ENCODE peak calls at places on chromosome 19, in eight cellular contexts. I is IMR-90, A is PC-3, N is fibroblast of pulmonary artery, W is heart right ventricle, E is foreskin fibroblast, B is PC-9, G is ascending aorta. P is an unnamed sample.

GRCh38 chr19:17721821-17722220 is 2.5 kb downstream of the MAP1S start:
- DNase-seq in W (peak; percentile 46), I (peak; percentile 13), G (peak; percentile 25), E (peak; percentile 71), B (no peak), N (peak; percentile 34), A (peak; percentile 19), P (no peak)

GRCh38 chr19:17488593-17489391 is 18.5 kb downstream of the SLC27A1 start:
- DNase-seq in N (peak; percentile 34), W (peak; percentile 51), B (peak; percentile 72), I (no peak), G (no peak), E (no peak), A (peak; percentile 92), P (no peak)

GRCh38 chr19:8592231-8593009 is 15.2 kb upstream of the MYO1F start:
- DNase-seq in E (peak; percentile 74), I (peak; percentile 95), N (peak; percentile 98), B (peak; percentile 41), A (peak; percentile 33), G (peak; percentile 95), W (peak; percentile 96), P (peak; percentile 98)

GRCh38 chr19:30419581-30420180 is 47.5 kb downstream of the ZNF536 start:
- DNase-seq in G (no peak), N (no peak), A (no peak), I (no peak), W (no peak), E (peak; percentile 42), B (no peak), P (no peak)

GRCh38 chr19:30151081-30151480 is 209.0 kb downstream of the URI1 start:
- DNase-seq in G (no peak), I (no peak), E (no peak), W (no peak), N (no peak), A (no peak), B (no peak), P (no peak)

GRCh38 chr19:35404879-35405622 is 34.2 kb downstream of the GPR42 start:
- DNase-seq in A (peak; percentile 36), I (peak; percentile 92), N (peak; percentile 90), B (peak; percentile 67), E (peak; percentile 76), W (no peak), G (no peak), P (peak; percentile 3)

GRCh38 chr19:45613926-45614725 is 12.1 kb upstream of the GPR4 start:
- DNase-seq in A (peak; percentile 92), N (peak; percentile 91), I (peak; percentile 93), B (peak; percentile 95), W (no peak), G (no peak), E (peak; percentile 81), P (peak; percentile 93)

GRCh38 chr19:46975918-46976782 is 43.5 kb upstream of the NPAS1 start:
- DNase-seq in A (peak; percentile 51), E (peak; percentile 98), W (peak; percentile 94), N (peak; percentile 99), B (peak; percentile 85), G (peak; percentile 90), I (peak; percentile 93), P (peak; percentile 96)

GRCh38 chr19:45591004-45591637 is 6.5 kb upstream of the OPA3 start:
- DNase-seq in N (no peak), A (no peak), B (peak; percentile 30), E (no peak), G (no peak), W (no peak), I (peak; percentile 35), P (peak; percentile 19)

GRCh38 chr19:7947939-7948338 is 4.5 kb upstream of the TIMM44 start:
- DNase-seq in E (no peak), N (peak; percentile 32), W (no peak), A (peak; percentile 72), I (peak; percentile 69), B (peak; percentile 55), G (no peak), P (peak; percentile 7)

GRCh38 chr19:48480476-48481190 is 11.5 kb downstream of the CYTH2 start:
- DNase-seq in G (no peak), I (no peak), E (peak; percentile 28), B (no peak), N (no peak), A (no peak), W (peak; percentile 64), P (peak; percentile 53)

GRCh38 chr19:2982983-2983350 is 5.6 kb downstream of the TLE6 start:
- DNase-seq in W (peak; percentile 91), A (peak; percentile 6), B (no peak), I (peak; percentile 68), N (peak; percentile 91), G (peak; percentile 81), E (peak; percentile 77), P (peak; percentile 89)

GRCh38 chr19:32287811-32288227 is 57.6 kb upstream of the ZNF507 start:
- DNase-seq in A (peak; percentile 60), B (no peak), G (no peak), W (peak; percentile 74), I (peak; percentile 61), N (peak; percentile 82), E (peak; percentile 37), P (peak; percentile 37)

GRCh38 chr19:39411832-39412099 is 703 bp upstream of the PLEKHG2 start:
- DNase-seq in N (peak; percentile 95), G (peak; percentile 83), A (peak; percentile 86), W (peak; percentile 90), E (peak; percentile 86), B (peak; percentile 78), I (peak; percentile 92), P (peak; percentile 95)

GRCh38 chr19:16025108-16026101 is 50.9 kb upstream of the TPM4 start:
- DNase-seq in A (peak; percentile 71), G (no peak), W (no peak), I (peak; percentile 70), B (peak; percentile 81), E (peak; percentile 82), N (peak; percentile 61), P (peak; percentile 39)

GRCh38 chr19:44613295-44614168 is at the start of gene IGSF23:
- DNase-seq in E (no peak), I (no peak), W (no peak), B (no peak), A (no peak), G (no peak), N (no peak), P (no peak)

GRCh38 chr19:51882518-51882917 is 5.2 kb downstream of the ZNF577 start:
- DNase-seq in I (no peak), A (no peak), W (no peak), B (no peak), G (no peak), N (no peak), E (no peak), P (no peak)

GRCh38 chr19:42370667-42371066 is 19.4 kb downstream of the CNFN start:
- DNase-seq in W (no peak), G (no peak), B (no peak), I (no peak), A (no peak), E (no peak), N (no peak), P (peak; percentile 28)

GRCh38 chr19:27776020-27776419 is 1436.9 kb downstream of the UQCRFS1 start:
- DNase-seq in B (no peak), E (peak; percentile 17), N (peak; percentile 85), I (peak; percentile 31), G (no peak), A (peak; percentile 25), W (no peak), P (peak; percentile 15)

GRCh38 chr19:18850560-18851375 is 19.0 kb downstream of the UPF1 start:
- DNase-seq in A (no peak), E (no peak), B (no peak), N (no peak), I (no peak), G (no peak), W (no peak), P (no peak)

GRCh38 chr19:18849838-18850400 is 18.2 kb downstream of the UPF1 start:
- DNase-seq in N (no peak), W (no peak), B (no peak), G (no peak), I (no peak), A (no peak), E (no peak), P (no peak)

GRCh38 chr19:18846862-18847515 is 15.2 kb downstream of the UPF1 start:
- DNase-seq in N (peak; percentile 83), B (no peak), I (peak; percentile 69), A (peak; percentile 74), G (no peak), E (peak; percentile 79), W (peak; percentile 83), P (peak; percentile 70)

GRCh38 chr19:18847516-18848463 is 16.0 kb downstream of the UPF1 start:
- DNase-seq in E (peak; percentile 90), B (no peak), A (no peak), G (no peak), I (no peak), W (no peak), N (peak; percentile 18), P (no peak)

GRCh38 chr19:18848860-18849661 is 17.3 kb downstream of the UPF1 start:
- DNase-seq in I (peak; percentile 40), A (no peak), W (peak; percentile 73), E (peak; percentile 75), B (no peak), N (peak; percentile 80), G (peak; percentile 66), P (no peak)
- H3K4me3 ChIP-seq in I (no peak overlapping the region), A (no peak overlapping the region), W (peak overlapping the region; percentile 29), E (no peak overlapping the region), B (no peak overlapping the region), N (peak overlapping the region; percentile 14), G (peak overlapping the region; percentile 28), P (no peak overlapping the region)

GRCh38 chr19:1655992-1656608 is 3.7 kb upstream of the TCF3 start:
- DNase-seq in B (no peak), E (no peak), N (no peak), A (no peak), I (no peak), W (no peak), G (no peak), P (no peak)
- TF ChIP-seq CTCF in B (no peak), E (no peak), N (no peak), A (no peak), I (no peak), W (no peak), G (no peak), P (no peak)

GRCh38 chr19:10402441-10403038 is 802 bp downstream of the CDC37 start:
- DNase-seq in A (peak; percentile 58), E (no peak), I (no peak), W (peak; percentile 51), N (peak; percentile 55), G (no peak), B (peak; percentile 44), P (no peak)

GRCh38 chr19:10407102-10407501 is 3.8 kb upstream of the CDC37 start:
- DNase-seq in E (no peak), W (no peak), I (no peak), A (no peak), G (no peak), B (no peak), N (no peak), P (no peak)

GRCh38 chr19:10403137-10404021 is at the start of gene CDC37:
- DNase-seq in G (peak; percentile 81), N (peak; percentile 98), E (peak; percentile 96), W (peak; percentile 97), I (peak; percentile 97), A (peak; percentile 99), B (peak; percentile 90), P (peak; percentile 97)

GRCh38 chr19:10406191-10406590 is 2.8 kb upstream of the CDC37 start:
- DNase-seq in I (no peak), W (no peak), G (no peak), N (no peak), E (no peak), B (no peak), A (no peak), P (no peak)

GRCh38 chr19:10404888-10405808 is 1.8 kb upstream of the CDC37 start:
- DNase-seq in I (no peak), B (no peak), N (no peak), A (no peak), E (no peak), G (no peak), W (no peak), P (no peak)
- H3K4me3 ChIP-seq in I (peak overlapping the region; percentile 98), B (peak overlapping the region; percentile 89), N (peak overlapping the region; percentile 100), A (peak overlapping the region; percentile 98), E (peak overlapping the region; percentile 96), G (peak overlapping the region; percentile 90), W (peak overlapping the region; percentile 99), P (peak overlapping the region; percentile 74)

GRCh38 chr19:6514926-6515325 is 12.8 kb upstream of the TUBB4A start:
- DNase-seq in A (no peak), N (no peak), E (no peak), B (no peak), I (no peak), W (no peak), G (no peak), P (no peak)
- TF ChIP-seq CTCF in A (no peak), N (no peak), E (no peak), B (no peak), I (no peak), W (no peak), G (no peak), P (no peak)

P was measured in astrocyte of the spinal cord.